ENCODE peak calls at places on chromosomes 7 and 10, in six cellular contexts. One of them, this sample, is unnamed.

GRCh38 chr7:135508853-135509588 is 881 bp downstream of the CNOT4 start:
- DNase-seq in HL-60: no peak
- DNase-seq in adrenal gland: no peak
- DNase-seq in dorsolateral prefrontal cortex: no peak
- DNase-seq in GM23248: peak
- DNase-seq in suprapubic skin: no peak
- DNase-seq in this sample: peak

GRCh38 chr7:151086802-151087246 is 549 bp downstream of the AGAP3 start:
- DNase-seq in GM23248: peak
- DNase-seq in adrenal gland: peak
- DNase-seq in dorsolateral prefrontal cortex: no peak
- DNase-seq in suprapubic skin: no peak
- DNase-seq in HL-60: no peak
- DNase-seq in this sample: peak

GRCh38 chr10:120948889-120949382 is 97.8 kb downstream of the WDR11 start:
- DNase-seq in adrenal gland: peak
- DNase-seq in GM23248: peak
- DNase-seq in suprapubic skin: no peak
- DNase-seq in dorsolateral prefrontal cortex: peak
- DNase-seq in HL-60: peak
- DNase-seq in this sample: peak

GRCh38 chr7:4525884-4526283 is 156.2 kb upstream of the FOXK1 start:
- DNase-seq in GM23248: no peak
- DNase-seq in HL-60: no peak
- DNase-seq in adrenal gland: no peak
- DNase-seq in dorsolateral prefrontal cortex: no peak
- DNase-seq in suprapubic skin: no peak
- DNase-seq in this sample: no peak

GRCh38 chr7:84245831-84246230 is 51.2 kb upstream of the SEMA3A start:
- DNase-seq in dorsolateral prefrontal cortex: no peak
- DNase-seq in adrenal gland: no peak
- DNase-seq in HL-60: no peak
- DNase-seq in GM23248: no peak
- DNase-seq in suprapubic skin: no peak
- DNase-seq in this sample: peak

GRCh38 chr10:129853236-129853946 is 110.7 kb downstream of the EBF3 start:
- DNase-seq in HL-60: no peak
- DNase-seq in suprapubic skin: no peak
- DNase-seq in GM23248: peak
- DNase-seq in dorsolateral prefrontal cortex: no peak
- DNase-seq in adrenal gland: no peak
- DNase-seq in this sample: no peak

GRCh38 chr10:52313350-52314006 is 603 bp upstream of the DKK1 start:
- DNase-seq in GM23248: peak
- DNase-seq in adrenal gland: no peak
- DNase-seq in suprapubic skin: peak
- DNase-seq in HL-60: no peak
- DNase-seq in dorsolateral prefrontal cortex: no peak
- DNase-seq in this sample: peak

GRCh38 chr7:50368366-50368765 is 63.9 kb downstream of the IKZF1 start:
- DNase-seq in suprapubic skin: no peak
- DNase-seq in dorsolateral prefrontal cortex: no peak
- DNase-seq in HL-60: no peak
- DNase-seq in GM23248: no peak
- DNase-seq in adrenal gland: no peak
- DNase-seq in this sample: no peak

GRCh38 chr7:30750574-30751256 is 1.2 kb upstream of the INMT start:
- DNase-seq in suprapubic skin: no peak
- DNase-seq in GM23248: peak
- DNase-seq in adrenal gland: peak
- DNase-seq in HL-60: no peak
- DNase-seq in dorsolateral prefrontal cortex: peak
- DNase-seq in this sample: peak

GRCh38 chr7:1553513-1554210 is 2.3 kb downstream of the TMEM184A start:
- DNase-seq in HL-60: no peak
- DNase-seq in dorsolateral prefrontal cortex: no peak
- DNase-seq in GM23248: no peak
- DNase-seq in suprapubic skin: no peak
- DNase-seq in adrenal gland: no peak
- DNase-seq in this sample: no peak

GRCh38 chr10:119726291-119727261 is 726 bp downstream of the INPP5F start:
- DNase-seq in suprapubic skin: no peak
- DNase-seq in HL-60: no peak
- DNase-seq in adrenal gland: no peak
- DNase-seq in dorsolateral prefrontal cortex: no peak
- DNase-seq in GM23248: no peak
- DNase-seq in this sample: peak

GRCh38 chr7:143898810-143899209 is 3.2 kb downstream of the TCAF1 start:
- DNase-seq in suprapubic skin: no peak
- DNase-seq in GM23248: no peak
- DNase-seq in adrenal gland: no peak
- DNase-seq in HL-60: no peak
- DNase-seq in dorsolateral prefrontal cortex: no peak
- DNase-seq in this sample: no peak

GRCh38 chr10:58512470-58513188 is at the start of gene BICC1:
- DNase-seq in dorsolateral prefrontal cortex: peak
- DNase-seq in suprapubic skin: no peak
- DNase-seq in adrenal gland: peak
- DNase-seq in GM23248: peak
- DNase-seq in HL-60: no peak
- DNase-seq in this sample: peak

GRCh38 chr7:14236834-14237233 is 247.4 kb upstream of the ETV1 start:
- DNase-seq in HL-60: no peak
- DNase-seq in dorsolateral prefrontal cortex: no peak
- DNase-seq in suprapubic skin: no peak
- DNase-seq in GM23248: no peak
- DNase-seq in adrenal gland: no peak
- DNase-seq in this sample: no peak

GRCh38 chr10:82966130-82966529 is 1091.1 kb downstream of the NRG3 start:
- DNase-seq in dorsolateral prefrontal cortex: no peak
- DNase-seq in GM23248: no peak
- DNase-seq in suprapubic skin: no peak
- DNase-seq in HL-60: no peak
- DNase-seq in adrenal gland: no peak
- DNase-seq in this sample: no peak

GRCh38 chr7:5231811-5232484 is 41.9 kb downstream of the WIPI2 start:
- DNase-seq in dorsolateral prefrontal cortex: no peak
- DNase-seq in GM23248: no peak
- DNase-seq in HL-60: no peak
- DNase-seq in adrenal gland: no peak
- DNase-seq in suprapubic skin: no peak
- DNase-seq in this sample: no peak

GRCh38 chr7:116212859-116213258 is 2.5 kb downstream of the TES start:
- DNase-seq in suprapubic skin: no peak
- DNase-seq in adrenal gland: no peak
- DNase-seq in GM23248: peak
- DNase-seq in dorsolateral prefrontal cortex: no peak
- DNase-seq in HL-60: no peak
- DNase-seq in this sample: no peak

GRCh38 chr7:12646139-12646538 is 41.3 kb upstream of the ARL4A start:
- DNase-seq in GM23248: no peak
- DNase-seq in adrenal gland: no peak
- DNase-seq in dorsolateral prefrontal cortex: no peak
- DNase-seq in HL-60: no peak
- DNase-seq in suprapubic skin: no peak
- DNase-seq in this sample: no peak

DNA sequence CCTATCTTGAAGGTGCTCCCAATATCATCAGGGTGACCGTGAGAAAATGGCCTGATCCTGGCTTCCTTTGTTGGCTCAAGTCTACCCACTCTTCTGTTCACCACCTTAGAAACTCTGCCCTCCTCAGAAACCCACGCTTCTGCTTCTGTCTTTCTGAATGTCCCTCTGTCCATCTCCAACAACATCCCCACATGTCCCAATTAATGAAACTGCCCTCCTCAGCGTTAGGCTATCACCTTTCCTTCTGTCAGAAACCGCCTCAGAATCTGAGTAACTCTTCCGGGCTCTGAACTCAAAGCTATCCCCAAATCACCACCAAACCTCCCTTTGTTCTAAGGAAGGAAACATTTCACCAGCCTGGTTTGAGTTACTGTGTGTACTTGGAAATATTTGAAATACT is 315.8 kb upstream of the ZNF32 start:
- DNase-seq in adrenal gland: no peak
- DNase-seq in suprapubic skin: no peak
- DNase-seq in GM23248: no peak
- DNase-seq in HL-60: no peak
- DNase-seq in dorsolateral prefrontal cortex: no peak
- DNase-seq in this sample: no peak
- H3K27ac ChIP-seq in adrenal gland: no peak
- H3K27ac ChIP-seq in suprapubic skin: peak
- H3K27ac ChIP-seq in GM23248: no peak
- H3K27ac ChIP-seq in HL-60: no peak
- H3K27ac ChIP-seq in dorsolateral prefrontal cortex: peak
- H3K27ac ChIP-seq in this sample: no peak

GRCh38 chr7:8435120-8435519 is 1.7 kb downstream of the NXPH1 start:
- DNase-seq in HL-60: no peak
- DNase-seq in dorsolateral prefrontal cortex: no peak
- DNase-seq in suprapubic skin: no peak
- DNase-seq in GM23248: no peak
- DNase-seq in adrenal gland: peak
- DNase-seq in this sample: no peak

GRCh38 chr7:8434290-8435002 is 1.0 kb downstream of the NXPH1 start:
- DNase-seq in adrenal gland: peak
- DNase-seq in HL-60: no peak
- DNase-seq in GM23248: no peak
- DNase-seq in suprapubic skin: no peak
- DNase-seq in dorsolateral prefrontal cortex: no peak
- DNase-seq in this sample: no peak

GRCh38 chr7:8430643-8431042 is 2.8 kb upstream of the NXPH1 start:
- DNase-seq in GM23248: no peak
- DNase-seq in HL-60: no peak
- DNase-seq in adrenal gland: no peak
- DNase-seq in dorsolateral prefrontal cortex: no peak
- DNase-seq in suprapubic skin: no peak
- DNase-seq in this sample: no peak

GRCh38 chr7:8435597-8436243 is 2.3 kb downstream of the NXPH1 start:
- DNase-seq in HL-60: no peak
- DNase-seq in GM23248: no peak
- DNase-seq in dorsolateral prefrontal cortex: no peak
- DNase-seq in adrenal gland: no peak
- DNase-seq in suprapubic skin: no peak
- DNase-seq in this sample: no peak

GRCh38 chr7:8433477-8434289 is at the start of gene NXPH1:
- DNase-seq in HL-60: no peak
- DNase-seq in suprapubic skin: no peak
- DNase-seq in adrenal gland: peak
- DNase-seq in GM23248: peak
- DNase-seq in dorsolateral prefrontal cortex: no peak
- DNase-seq in this sample: no peak
- H3K4me3 ChIP-seq in HL-60: no peak
- H3K4me3 ChIP-seq in suprapubic skin: no peak
- H3K4me3 ChIP-seq in adrenal gland: peak
- H3K4me3 ChIP-seq in GM23248: no peak
- H3K4me3 ChIP-seq in dorsolateral prefrontal cortex: peak
- H3K4me3 ChIP-seq in this sample: no peak

DNA sequence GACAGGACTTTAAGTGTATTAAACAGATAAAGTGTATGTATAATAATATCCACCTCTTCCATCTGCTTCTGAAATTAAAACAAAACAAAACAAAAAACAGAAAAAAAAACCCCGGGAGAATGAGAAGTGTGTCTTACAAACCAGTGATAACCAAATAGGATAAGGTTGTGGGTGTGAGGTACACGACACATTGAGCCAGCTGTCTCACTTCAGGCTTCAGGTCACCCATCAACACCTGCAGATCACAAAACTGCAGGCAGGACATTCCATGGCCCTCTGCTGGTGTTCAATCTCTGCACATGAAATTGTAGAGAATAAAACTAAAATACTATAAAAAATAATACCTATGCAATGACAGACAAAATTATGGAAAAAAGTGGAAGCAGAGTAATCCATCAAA is 339.9 kb downstream of the SFMBT2 start:
- DNase-seq in adrenal gland: no peak
- DNase-seq in dorsolateral prefrontal cortex: no peak
- DNase-seq in GM23248: no peak
- DNase-seq in HL-60: no peak
- DNase-seq in suprapubic skin: no peak
- DNase-seq in this sample: no peak
- H3K27ac ChIP-seq in adrenal gland: no peak
- H3K27ac ChIP-seq in dorsolateral prefrontal cortex: no peak
- H3K27ac ChIP-seq in GM23248: no peak
- H3K27ac ChIP-seq in HL-60: no peak
- H3K27ac ChIP-seq in suprapubic skin: no peak
- H3K27ac ChIP-seq in this sample: no peak

DNA sequence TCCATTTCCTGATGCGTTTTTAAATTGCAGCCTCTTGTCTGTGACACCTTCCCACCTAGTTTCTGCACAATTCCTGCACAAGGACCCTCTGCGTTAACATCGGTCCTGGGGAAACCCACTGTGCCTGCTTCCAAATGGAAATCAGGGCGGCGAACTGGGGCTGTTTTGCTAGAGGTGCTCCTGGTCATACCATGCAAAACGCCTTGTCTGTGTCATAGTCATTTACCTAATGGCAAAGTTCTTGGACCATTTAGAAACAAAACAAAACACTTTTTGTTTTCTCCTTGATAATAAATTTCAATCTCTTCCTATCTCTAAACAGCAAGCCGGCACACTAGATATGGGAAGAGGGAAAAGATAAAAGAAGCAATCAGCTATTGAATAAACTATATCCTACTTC is 206.9 kb upstream of the KLF14 start:
- DNase-seq in suprapubic skin: no peak
- DNase-seq in dorsolateral prefrontal cortex: no peak
- DNase-seq in HL-60: no peak
- DNase-seq in GM23248: no peak
- DNase-seq in adrenal gland: no peak
- DNase-seq in this sample: no peak
- H3K4me3 ChIP-seq in suprapubic skin: peak
- H3K4me3 ChIP-seq in dorsolateral prefrontal cortex: peak
- H3K4me3 ChIP-seq in HL-60: no peak
- H3K4me3 ChIP-seq in GM23248: no peak
- H3K4me3 ChIP-seq in adrenal gland: peak
- H3K4me3 ChIP-seq in this sample: peak

GRCh38 chr7:42227523-42227922 is 9.5 kb downstream of the GLI3 start:
- DNase-seq in adrenal gland: no peak
- DNase-seq in GM23248: no peak
- DNase-seq in dorsolateral prefrontal cortex: no peak
- DNase-seq in HL-60: no peak
- DNase-seq in suprapubic skin: no peak
- DNase-seq in this sample: no peak
- H3K27ac ChIP-seq in adrenal gland: no peak
- H3K27ac ChIP-seq in GM23248: no peak
- H3K27ac ChIP-seq in dorsolateral prefrontal cortex: no peak
- H3K27ac ChIP-seq in HL-60: no peak
- H3K27ac ChIP-seq in suprapubic skin: peak
- H3K27ac ChIP-seq in this sample: no peak

GRCh38 chr7:48175019-48175418 is 3.8 kb downstream of the ABCA13 start:
- DNase-seq in suprapubic skin: no peak
- DNase-seq in HL-60: no peak
- DNase-seq in adrenal gland: no peak
- DNase-seq in GM23248: no peak
- DNase-seq in dorsolateral prefrontal cortex: no peak
- DNase-seq in this sample: no peak
- H3K4me3 ChIP-seq in suprapubic skin: no peak
- H3K4me3 ChIP-seq in HL-60: no peak
- H3K4me3 ChIP-seq in adrenal gland: no peak
- H3K4me3 ChIP-seq in GM23248: no peak
- H3K4me3 ChIP-seq in dorsolateral prefrontal cortex: no peak
- H3K4me3 ChIP-seq in this sample: no peak